ENCODE peak calls at places on chromosomes 7 and 10, in seven cellular contexts. V, B, K, T, P, U and Z are unnamed samples.

GRCh38 chr7:30162622-30163124 is 27.9 kb downstream of the MTURN start:
- DNase-seq in V (no peak), B (no peak), K (peak; percentile 31), T (peak; percentile 51), P (no peak), U (peak; percentile 59), Z (no peak)

GRCh38 chr7:103989200-103989784 is at the start of gene RELN:
- DNase-seq in V (no peak), B (no peak), K (no peak), T (no peak), P (peak; percentile 67), U (peak; percentile 17), Z (peak; percentile 63)

GRCh38 chr7:157474685-157475084 is 137.9 kb downstream of the DNAJB6 start:
- DNase-seq in V (no peak), B (no peak), K (peak; percentile 79), T (no peak), P (peak; percentile 48), U (no peak), Z (no peak)

GRCh38 chr7:16657656-16658279 is 11.8 kb downstream of the BZW2 start:
- DNase-seq in V (no peak), B (no peak), K (no peak), T (peak; percentile 64), P (peak; percentile 46), U (peak; percentile 94), Z (no peak)

GRCh38 chr7:112723416-112723815 is 66.8 kb downstream of the TMEM168 start:
- DNase-seq in V (no peak), B (no peak), K (no peak), T (no peak), P (no peak), U (peak; percentile 55), Z (no peak)

GRCh38 chr7:9250876-9251275 is 817.5 kb downstream of the NXPH1 start:
- DNase-seq in V (no peak), B (no peak), K (no peak), T (no peak), P (peak; percentile 8), U (no peak), Z (no peak)

GRCh38 chr7:14836571-14837189 is 65.9 kb downstream of the DGKB start:
- DNase-seq in V (no peak), B (no peak), K (no peak), T (peak; percentile 89), P (peak; percentile 62), U (peak; percentile 75), Z (peak; percentile 15)

GRCh38 chr10:76251773-76252617 is 820.6 kb downstream of the LRMDA start:
- DNase-seq in V (no peak), B (no peak), K (no peak), T (peak; percentile 95), P (no peak), U (peak; percentile 93), Z (no peak)

GRCh38 chr10:113056468-113057021 is 106.5 kb downstream of the TCF7L2 start:
- DNase-seq in V (no peak), B (no peak), K (no peak), T (peak; percentile 87), P (no peak), U (peak; percentile 82), Z (no peak)

GRCh38 chr10:34581871-34582532 is 233.1 kb downstream of the PARD3 start:
- DNase-seq in V (no peak), B (no peak), K (no peak), T (peak; percentile 89), P (no peak), U (peak; percentile 56), Z (no peak)

GRCh38 chr10:73414230-73414981 is 548 bp upstream of the ANXA7 start:
- DNase-seq in V (no peak), B (no peak), K (peak; percentile 39), T (no peak), P (no peak), U (no peak), Z (no peak)

GRCh38 chr7:5615190-5616070 is 166.0 kb downstream of the RNF216 start:
- DNase-seq in V (no peak), B (no peak), K (no peak), T (no peak), P (no peak), U (no peak), Z (no peak)

GRCh38 chr10:95655571-95656290 is 780 bp downstream of the ALDH18A1 start:
- DNase-seq in V (peak; percentile 10), B (peak; percentile 11), K (peak; percentile 57), T (peak; percentile 18), P (peak; percentile 17), U (peak; percentile 50), Z (peak; percentile 20)

GRCh38 chr10:10778959-10779358 is 238.7 kb upstream of the CELF2 start:
- DNase-seq in V (no peak), B (no peak), K (no peak), T (no peak), P (no peak), U (peak; percentile 47), Z (no peak)

GRCh38 chr7:149753370-149754233 is 19.8 kb downstream of the ZNF467 start:
- DNase-seq in V (no peak), B (no peak), K (peak; percentile 75), T (peak; percentile 17), P (peak; percentile 54), U (peak; percentile 25), Z (no peak)

GRCh38 chr7:157570531-157571200 is 233.9 kb downstream of the DNAJB6 start:
- DNase-seq in V (no peak), B (peak; percentile 15), K (no peak), T (peak; percentile 77), P (no peak), U (no peak), Z (no peak)

GRCh38 chr10:132135398-132135872 is 51.3 kb upstream of the DPYSL4 start:
- DNase-seq in V (no peak), B (no peak), K (no peak), T (no peak), P (peak; percentile 73), U (no peak), Z (no peak)

GRCh38 chr10:106082865-106083264 is 1081.6 kb downstream of the SORCS1 start:
- DNase-seq in V (no peak), B (no peak), K (no peak), T (no peak), P (no peak), U (no peak), Z (no peak)

GRCh38 chr7:155803418-155804376 is 8.6 kb downstream of the SHH start:
- DNase-seq in V (no peak), B (no peak), K (peak; percentile 91), T (peak; percentile 41), P (peak; percentile 62), U (no peak), Z (no peak)

GRCh38 chr10:91528080-91528479 is 104.8 kb downstream of the PPP1R3C start:
- DNase-seq in V (no peak), B (no peak), K (no peak), T (no peak), P (no peak), U (no peak), Z (no peak)

GRCh38 chr7:131564640-131565039 is 8.2 kb upstream of the PODXL start:
- DNase-seq in V (no peak), B (no peak), K (no peak), T (no peak), P (no peak), U (no peak), Z (no peak)

GRCh38 chr10:22301193-22301592 is 15.0 kb upstream of the COMMD3 start:
- DNase-seq in V (no peak), B (no peak), K (no peak), T (no peak), P (no peak), U (no peak), Z (no peak)